ENCODE peak calls at places on chromosomes 11 and 22, in ten cellular contexts. One of them, this sample, is unnamed. For H3K27me3, the result is how much of the 10 kb centered on the place peaks cover.

GRCh38 chr22:17734197-17734596 is 40.1 kb downstream of the BID start:
- DNase-seq in stomach: no peak
- DNase-seq in spleen: no peak
- DNase-seq in CD4-positive, alpha-beta T cell: no peak
- DNase-seq in foreskin keratinocyte: no peak
- DNase-seq in GM12878: peak
- DNase-seq in A673: no peak
- DNase-seq in ovary: no peak
- DNase-seq in transverse colon: no peak
- DNase-seq in esophagus squamous epithelium: no peak
- DNase-seq in this sample: no peak

GRCh38 chr11:23490557-23491235 is 630.4 kb upstream of the CCDC179 start:
- DNase-seq in stomach: no peak
- DNase-seq in spleen: no peak
- DNase-seq in CD4-positive, alpha-beta T cell: no peak
- DNase-seq in foreskin keratinocyte: no peak
- DNase-seq in GM12878: no peak
- DNase-seq in A673: no peak
- DNase-seq in ovary: no peak
- DNase-seq in transverse colon: no peak
- DNase-seq in esophagus squamous epithelium: no peak
- DNase-seq in this sample: no peak

GRCh38 chr11:43737194-43737575 is 56.6 kb downstream of the HSD17B12 start:
- DNase-seq in stomach: no peak
- DNase-seq in spleen: no peak
- DNase-seq in CD4-positive, alpha-beta T cell: no peak
- DNase-seq in foreskin keratinocyte: no peak
- DNase-seq in GM12878: no peak
- DNase-seq in A673: no peak
- DNase-seq in ovary: no peak
- DNase-seq in transverse colon: no peak
- DNase-seq in esophagus squamous epithelium: no peak
- DNase-seq in this sample: no peak

GRCh38 chr11:2964782-2965181 is 27.3 kb downstream of the NAP1L4 start:
- DNase-seq in stomach: no peak
- DNase-seq in spleen: no peak
- DNase-seq in CD4-positive, alpha-beta T cell: no peak
- DNase-seq in foreskin keratinocyte: no peak
- DNase-seq in GM12878: no peak
- DNase-seq in A673: no peak
- DNase-seq in ovary: no peak
- DNase-seq in transverse colon: no peak
- DNase-seq in esophagus squamous epithelium: no peak
- DNase-seq in this sample: no peak

GRCh38 chr11:71294846-71295600 is 42.6 kb upstream of the SHANK2 start:
- DNase-seq in stomach: peak
- DNase-seq in spleen: no peak
- DNase-seq in CD4-positive, alpha-beta T cell: no peak
- DNase-seq in foreskin keratinocyte: no peak
- DNase-seq in GM12878: no peak
- DNase-seq in A673: no peak
- DNase-seq in ovary: no peak
- DNase-seq in transverse colon: no peak
- DNase-seq in esophagus squamous epithelium: no peak
- DNase-seq in this sample: no peak

GRCh38 chr11:108228236-108228635 is 5.4 kb downstream of the ATM start:
- DNase-seq in stomach: no peak
- DNase-seq in spleen: no peak
- DNase-seq in CD4-positive, alpha-beta T cell: no peak
- DNase-seq in foreskin keratinocyte: no peak
- DNase-seq in GM12878: no peak
- DNase-seq in A673: no peak
- DNase-seq in ovary: no peak
- DNase-seq in transverse colon: no peak
- DNase-seq in esophagus squamous epithelium: no peak
- DNase-seq in this sample: no peak

GRCh38 chr11:1878134-1879031 is 13.3 kb downstream of the PRR33 start:
- DNase-seq in stomach: no peak
- DNase-seq in spleen: peak
- DNase-seq in CD4-positive, alpha-beta T cell: no peak
- DNase-seq in foreskin keratinocyte: no peak
- DNase-seq in GM12878: no peak
- DNase-seq in A673: no peak
- DNase-seq in ovary: no peak
- DNase-seq in transverse colon: no peak
- DNase-seq in esophagus squamous epithelium: no peak
- DNase-seq in this sample: no peak

GRCh38 chr11:113255096-113255495 is 59.3 kb upstream of the TTC12 start:
- DNase-seq in stomach: no peak
- DNase-seq in spleen: no peak
- DNase-seq in CD4-positive, alpha-beta T cell: no peak
- DNase-seq in foreskin keratinocyte: peak
- DNase-seq in GM12878: no peak
- DNase-seq in A673: peak
- DNase-seq in ovary: no peak
- DNase-seq in transverse colon: no peak
- DNase-seq in esophagus squamous epithelium: no peak
- DNase-seq in this sample: no peak

GRCh38 chr22:45284705-45285305 is at the start of gene UPK3A:
- DNase-seq in stomach: peak
- DNase-seq in spleen: peak
- DNase-seq in CD4-positive, alpha-beta T cell: peak
- DNase-seq in foreskin keratinocyte: no peak
- DNase-seq in GM12878: no peak
- DNase-seq in A673: no peak
- DNase-seq in ovary: no peak
- DNase-seq in transverse colon: peak
- DNase-seq in esophagus squamous epithelium: no peak
- DNase-seq in this sample: no peak

GRCh38 chr22:38103641-38104040 is 6.8 kb downstream of the BAIAP2L2 start:
- DNase-seq in stomach: no peak
- DNase-seq in spleen: no peak
- DNase-seq in CD4-positive, alpha-beta T cell: no peak
- DNase-seq in foreskin keratinocyte: no peak
- DNase-seq in GM12878: no peak
- DNase-seq in A673: no peak
- DNase-seq in ovary: no peak
- DNase-seq in transverse colon: no peak
- DNase-seq in esophagus squamous epithelium: no peak
- DNase-seq in this sample: no peak

GRCh38 chr22:38097058-38097457 is 13.1 kb upstream of the SLC16A8 start:
- DNase-seq in stomach: no peak
- DNase-seq in spleen: no peak
- DNase-seq in CD4-positive, alpha-beta T cell: no peak
- DNase-seq in foreskin keratinocyte: no peak
- DNase-seq in GM12878: no peak
- DNase-seq in A673: no peak
- DNase-seq in ovary: no peak
- DNase-seq in transverse colon: no peak
- DNase-seq in esophagus squamous epithelium: no peak
- DNase-seq in this sample: no peak

GRCh38 chr22:38098410-38099249 is 11.9 kb downstream of the BAIAP2L2 start:
- DNase-seq in stomach: no peak
- DNase-seq in spleen: no peak
- DNase-seq in CD4-positive, alpha-beta T cell: no peak
- DNase-seq in foreskin keratinocyte: no peak
- DNase-seq in GM12878: no peak
- DNase-seq in A673: no peak
- DNase-seq in ovary: no peak
- DNase-seq in transverse colon: no peak
- DNase-seq in esophagus squamous epithelium: no peak
- DNase-seq in this sample: peak

DNA sequence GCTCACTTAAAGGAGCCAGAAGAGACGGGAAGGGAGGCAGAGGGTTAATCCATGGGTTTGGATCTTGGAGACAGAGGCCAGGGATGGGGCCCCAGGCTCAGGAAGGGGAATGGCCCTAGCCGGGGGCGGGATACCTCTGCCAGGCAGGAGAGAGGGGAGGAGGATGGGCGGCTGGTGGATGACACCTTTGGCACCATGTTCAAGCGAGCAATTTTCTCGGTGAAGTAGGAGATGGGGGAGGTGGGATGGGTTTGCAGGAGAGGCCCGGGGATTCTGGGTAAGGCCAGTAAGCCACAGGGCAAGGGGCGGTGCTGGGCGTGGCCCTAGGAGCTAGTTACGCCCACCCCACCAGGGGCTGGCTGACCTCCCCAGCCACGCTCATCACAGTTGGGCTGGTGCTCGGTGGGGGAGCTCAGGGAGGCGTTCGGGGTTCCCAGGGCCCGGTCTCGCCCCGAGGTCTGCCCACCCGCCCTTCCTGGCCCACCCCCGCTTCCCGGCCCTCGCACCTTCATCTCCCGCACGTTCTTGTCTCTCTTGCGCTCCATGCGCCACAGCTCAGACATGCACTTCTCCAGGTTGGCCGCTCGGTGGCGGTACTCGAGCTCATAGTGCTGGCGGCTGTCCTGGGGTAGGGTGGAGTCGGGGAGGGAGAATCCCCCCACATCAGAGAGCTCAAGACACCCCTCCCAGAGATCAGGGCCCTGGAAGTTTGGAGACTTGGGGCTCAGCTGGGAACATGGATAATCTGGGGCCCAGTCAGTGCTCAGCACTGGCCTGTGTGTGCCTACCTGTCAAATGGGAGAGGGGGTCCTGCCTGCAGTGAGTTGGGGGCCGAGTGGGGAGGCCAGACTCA is 12.7 kb downstream of the BAIAP2L2 start:
- DNase-seq in stomach: no peak
- DNase-seq in spleen: no peak
- DNase-seq in CD4-positive, alpha-beta T cell: no peak
- DNase-seq in foreskin keratinocyte: no peak
- DNase-seq in GM12878: no peak
- DNase-seq in A673: no peak
- DNase-seq in ovary: no peak
- DNase-seq in transverse colon: no peak
- DNase-seq in esophagus squamous epithelium: no peak
- DNase-seq in this sample: no peak
- TF ChIP-seq CTCF in stomach: no peak
- TF ChIP-seq CTCF in spleen: no peak
- TF ChIP-seq CTCF in CD4-positive, alpha-beta T cell: no peak
- TF ChIP-seq CTCF in foreskin keratinocyte: peak
- TF ChIP-seq CTCF in GM12878: peak
- TF ChIP-seq CTCF in A673: no peak
- TF ChIP-seq CTCF in ovary: no peak
- TF ChIP-seq CTCF in transverse colon: no peak
- TF ChIP-seq CTCF in esophagus squamous epithelium: no peak
- TF ChIP-seq CTCF in this sample: peak

GRCh38 chr11:122789916-122790315 is 48.4 kb upstream of the CRTAM start:
- DNase-seq in stomach: no peak
- DNase-seq in spleen: no peak
- DNase-seq in CD4-positive, alpha-beta T cell: no peak
- DNase-seq in foreskin keratinocyte: no peak
- DNase-seq in GM12878: no peak
- DNase-seq in A673: no peak
- DNase-seq in ovary: no peak
- DNase-seq in transverse colon: no peak
- DNase-seq in esophagus squamous epithelium: no peak
- DNase-seq in this sample: no peak
- H3K27me3 ChIP-seq in stomach: under half
- H3K27me3 ChIP-seq in spleen: under half
- H3K27me3 ChIP-seq in CD4-positive, alpha-beta T cell: under half
- H3K27me3 ChIP-seq in foreskin keratinocyte: under half
- H3K27me3 ChIP-seq in GM12878: under half
- H3K27me3 ChIP-seq in A673: under half
- H3K27me3 ChIP-seq in ovary: under half
- H3K27me3 ChIP-seq in transverse colon: under half
- H3K27me3 ChIP-seq in esophagus squamous epithelium: under half
- H3K27me3 ChIP-seq in this sample: under half

DNA sequence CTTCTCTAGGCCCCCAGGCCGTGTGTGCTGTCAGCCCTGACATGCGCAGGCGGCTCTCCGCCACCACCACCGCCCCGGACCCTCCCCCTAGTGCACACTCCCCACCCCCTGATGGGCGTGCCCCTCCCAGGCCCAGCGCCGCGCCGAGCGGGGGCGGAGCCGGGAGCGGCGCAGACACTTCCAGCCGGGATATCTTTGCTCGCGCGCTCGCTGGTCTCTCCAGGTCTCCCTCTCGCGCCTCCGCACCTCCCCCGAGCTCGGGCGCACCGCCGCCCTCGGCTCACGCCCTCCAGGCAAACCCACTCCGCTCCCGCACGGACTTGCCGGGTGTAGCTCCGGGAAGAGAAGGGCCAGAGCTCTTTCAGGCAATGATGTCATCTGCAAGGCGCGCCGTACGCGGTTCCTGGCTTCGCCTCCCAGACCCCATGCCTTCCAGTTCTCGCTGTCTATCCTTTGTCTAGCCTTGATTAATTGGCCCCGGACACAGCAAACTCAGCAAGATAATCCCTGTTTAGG is at the start of gene SCN3B:
- DNase-seq in stomach: peak
- DNase-seq in spleen: no peak
- DNase-seq in CD4-positive, alpha-beta T cell: peak
- DNase-seq in foreskin keratinocyte: peak
- DNase-seq in GM12878: no peak
- DNase-seq in A673: peak
- DNase-seq in ovary: peak
- DNase-seq in transverse colon: peak
- DNase-seq in esophagus squamous epithelium: no peak
- DNase-seq in this sample: peak
- TF ChIP-seq CTCF in stomach: no peak
- TF ChIP-seq CTCF in spleen: no peak
- TF ChIP-seq CTCF in CD4-positive, alpha-beta T cell: no peak
- TF ChIP-seq CTCF in foreskin keratinocyte: no peak
- TF ChIP-seq CTCF in GM12878: no peak
- TF ChIP-seq CTCF in A673: no peak
- TF ChIP-seq CTCF in ovary: no peak
- TF ChIP-seq CTCF in transverse colon: no peak
- TF ChIP-seq CTCF in esophagus squamous epithelium: no peak
- TF ChIP-seq CTCF in this sample: no peak

DNA sequence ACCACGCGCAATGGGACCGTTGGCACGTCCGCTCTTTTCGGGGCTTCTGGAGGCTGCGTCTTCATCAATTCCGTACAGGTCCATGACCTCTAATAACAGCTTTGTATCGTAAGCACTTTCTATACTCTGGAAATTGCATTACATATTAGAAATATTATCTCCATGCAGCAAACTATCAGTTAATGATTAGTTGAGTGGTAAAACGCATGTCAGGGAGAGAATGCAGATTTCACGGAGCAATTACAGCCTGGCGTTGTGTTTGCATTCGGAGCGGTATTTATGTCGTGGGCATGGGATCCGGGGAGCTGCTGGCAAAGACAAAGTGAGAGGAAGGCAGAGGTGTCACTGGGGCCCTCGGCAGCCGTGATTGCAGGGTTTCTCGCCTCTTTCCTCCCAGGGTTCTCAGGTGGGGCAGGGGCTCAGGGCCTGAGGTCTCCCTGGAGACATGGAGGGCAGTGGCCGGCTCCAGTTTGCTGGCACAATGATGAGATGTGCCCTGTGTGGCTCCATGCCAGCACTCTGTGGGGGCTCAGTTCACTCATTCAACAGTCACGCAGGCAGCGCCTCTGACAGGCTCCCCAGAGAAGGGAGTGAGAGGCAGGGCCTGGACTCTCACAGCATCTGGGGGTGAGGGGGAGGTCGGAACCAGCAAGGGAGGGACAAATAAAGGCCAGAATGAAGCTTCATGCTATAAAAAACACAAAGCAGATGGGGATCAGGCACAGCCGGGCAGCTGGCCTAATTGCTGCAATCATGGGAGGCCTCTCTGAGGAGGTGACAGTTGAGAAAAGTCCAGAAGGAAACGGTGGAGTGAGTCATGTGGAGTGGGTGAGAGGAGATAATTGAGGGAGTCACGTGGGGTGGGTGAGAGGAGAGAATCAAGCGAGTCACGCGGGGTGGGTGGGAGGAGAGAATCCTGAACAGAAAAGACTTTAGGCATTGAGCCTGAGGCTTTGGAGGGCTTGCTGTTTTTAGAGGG is 1002.7 kb downstream of the BRD1 start:
- DNase-seq in stomach: no peak
- DNase-seq in spleen: peak
- DNase-seq in CD4-positive, alpha-beta T cell: no peak
- DNase-seq in foreskin keratinocyte: no peak
- DNase-seq in GM12878: no peak
- DNase-seq in A673: peak
- DNase-seq in ovary: no peak
- DNase-seq in transverse colon: no peak
- DNase-seq in esophagus squamous epithelium: no peak
- DNase-seq in this sample: no peak
- H3K27me3 ChIP-seq in stomach: half or more
- H3K27me3 ChIP-seq in spleen: under half
- H3K27me3 ChIP-seq in CD4-positive, alpha-beta T cell: under half
- H3K27me3 ChIP-seq in foreskin keratinocyte: under half
- H3K27me3 ChIP-seq in GM12878: under half
- H3K27me3 ChIP-seq in A673: under half
- H3K27me3 ChIP-seq in ovary: under half
- H3K27me3 ChIP-seq in transverse colon: under half
- H3K27me3 ChIP-seq in esophagus squamous epithelium: under half
- H3K27me3 ChIP-seq in this sample: under half